ENCODE peak calls at places on chromosomes 13 and 19, in ten cellular contexts. Q, F, E, T, P, J, Y, M, B and S are unnamed samples.

GRCh38 chr13:37775871-37776270 is 93.7 kb downstream of the TRPC4 start:
- DNase-seq in B (no peak), Y (no peak), E (no peak), T (no peak), F (no peak), P (no peak), M (no peak), J (no peak), Q (no peak), S (no peak)

GRCh38 chr13:75505966-75506365 is 24.0 kb upstream of the TBC1D4 start:
- DNase-seq in T (no peak), M (no peak), F (no peak), Q (no peak), P (no peak), Y (no peak), E (no peak), J (no peak), B (no peak), S (no peak)

GRCh38 chr19:44657211-44657921 is 13.7 kb downstream of the PVR start:
- DNase-seq in J (peak), P (peak), F (peak), Y (peak), B (peak), E (peak), Q (peak), T (peak), M (peak), S (no peak)

GRCh38 chr13:44692173-44692713 is 116.1 kb upstream of the TSC22D1 start:
- DNase-seq in Y (no peak), B (no peak), F (no peak), E (no peak), M (no peak), J (no peak), Q (no peak), T (no peak), P (no peak), S (no peak)

GRCh38 chr13:94110011-94110410 is 369.5 kb downstream of the DCT start:
- DNase-seq in B (no peak), Q (no peak), J (no peak), M (no peak), T (no peak), F (no peak), Y (no peak), E (no peak), P (no peak), S (no peak)

GRCh38 chr19:10286803-10287737 is at the start of gene ICAM4:
- DNase-seq in T (peak), P (no peak), J (no peak), B (peak), Q (peak), Y (peak), M (no peak), E (peak), F (peak), S (peak)

GRCh38 chr13:28396053-28396452 is 98.9 kb downstream of the FLT1 start:
- DNase-seq in B (no peak), M (no peak), F (no peak), J (no peak), P (no peak), T (no peak), Y (no peak), E (no peak), Q (no peak), S (no peak)

GRCh38 chr19:29277107-29277506 is 64.2 kb upstream of the UQCRFS1 start:
- DNase-seq in F (no peak), B (peak), P (no peak), E (no peak), T (peak), J (no peak), Y (peak), Q (no peak), M (peak), S (peak)

GRCh38 chr19:2542341-2543069 is 66.6 kb downstream of the GADD45B start:
- DNase-seq in Q (no peak), J (no peak), P (no peak), F (no peak), Y (peak), B (no peak), T (no peak), E (no peak), M (no peak), S (no peak)

GRCh38 chr19:38838208-38838985 is 6.8 kb upstream of the ECH1 start:
- DNase-seq in E (no peak), Y (no peak), P (no peak), B (no peak), J (no peak), F (no peak), T (no peak), Q (no peak), M (peak), S (no peak)

GRCh38 chr13:76783798-76784197 is 102.4 kb downstream of the KCTD12 start:
- DNase-seq in J (no peak), P (no peak), B (no peak), Q (no peak), T (peak), E (no peak), F (no peak), Y (no peak), M (no peak), S (no peak)

GRCh38 chr19:33407716-33408115 is 34.2 kb downstream of the CEBPG start:
- DNase-seq in F (peak), P (no peak), B (no peak), Q (peak), T (no peak), Y (no peak), M (no peak), J (no peak), E (no peak), S (no peak)

GRCh38 chr13:110103026-110103425 is 203.9 kb downstream of the COL4A1 start:
- DNase-seq in E (no peak), F (no peak), T (no peak), M (no peak), B (no peak), Y (no peak), J (no peak), Q (no peak), P (no peak), S (no peak)

GRCh38 chr13:32881074-32881791 is 135.0 kb upstream of the KL start:
- DNase-seq in P (no peak), B (no peak), Q (no peak), Y (no peak), F (no peak), J (no peak), T (no peak), E (peak), M (no peak), S (no peak)

GRCh38 chr19:55704494-55705245 is 29.6 kb downstream of the EPN1 start:
- DNase-seq in E (no peak), Y (no peak), M (no peak), Q (no peak), F (no peak), B (peak), P (no peak), J (no peak), T (no peak), S (peak)